ENCODE peak calls at places on chromosomes 11 and 22, in six cellular contexts. R, A, E, K, J and S are unnamed samples.
A peak's percentile ranks its signal among the peaks of the same experiment; 100 is the strongest.

GRCh38 chr11:71787014-71787823 is 45.8 kb upstream of the DEFB108B start:
- DNase-seq in R (peak; percentile 98), A (peak; percentile 100), E (peak; percentile 98), K (peak; percentile 98), J (peak; percentile 100), S (peak; percentile 99)

GRCh38 chr11:9103542-9104276 is 12.3 kb upstream of the SCUBE2 start:
- DNase-seq in R (no peak), A (no peak), E (no peak), K (no peak), J (no peak), S (no peak)

GRCh38 chr11:57641426-57641825 is 8.3 kb downstream of the YPEL4 start:
- DNase-seq in R (peak; percentile 63), A (no peak), E (peak; percentile 69), K (peak; percentile 77), J (no peak), S (peak; percentile 54)

GRCh38 chr11:62607729-62608128 is 4.8 kb downstream of the EML3 start:
- DNase-seq in R (no peak), A (no peak), E (no peak), K (no peak), J (no peak), S (no peak)

GRCh38 chr11:66494935-66495334 is 14.7 kb downstream of the DPP3 start:
- DNase-seq in R (no peak), A (no peak), E (no peak), K (no peak), J (no peak), S (no peak)

GRCh38 chr11:15616130-15617105 is 501.7 kb downstream of the INSC start:
- DNase-seq in R (no peak), A (no peak), E (no peak), K (no peak), J (no peak), S (no peak)

GRCh38 chr11:66686801-66687750 is 9.4 kb upstream of the RBM4B start:
- DNase-seq in R (no peak), A (peak; percentile 59), E (no peak), K (no peak), J (no peak), S (no peak)

GRCh38 chr11:3773180-3773579 is 24.2 kb downstream of the NUP98 start:
- DNase-seq in R (no peak), A (no peak), E (no peak), K (no peak), J (no peak), S (no peak)

GRCh38 chr11:57364851-57365660 is 15.9 kb downstream of the PRG3 start:
- DNase-seq in R (no peak), A (no peak), E (no peak), K (no peak), J (no peak), S (no peak)

GRCh38 chr22:17266261-17266971 is 47.2 kb upstream of the ADA2 start:
- DNase-seq in R (no peak), A (no peak), E (no peak), K (no peak), J (no peak), S (no peak)

DNA sequence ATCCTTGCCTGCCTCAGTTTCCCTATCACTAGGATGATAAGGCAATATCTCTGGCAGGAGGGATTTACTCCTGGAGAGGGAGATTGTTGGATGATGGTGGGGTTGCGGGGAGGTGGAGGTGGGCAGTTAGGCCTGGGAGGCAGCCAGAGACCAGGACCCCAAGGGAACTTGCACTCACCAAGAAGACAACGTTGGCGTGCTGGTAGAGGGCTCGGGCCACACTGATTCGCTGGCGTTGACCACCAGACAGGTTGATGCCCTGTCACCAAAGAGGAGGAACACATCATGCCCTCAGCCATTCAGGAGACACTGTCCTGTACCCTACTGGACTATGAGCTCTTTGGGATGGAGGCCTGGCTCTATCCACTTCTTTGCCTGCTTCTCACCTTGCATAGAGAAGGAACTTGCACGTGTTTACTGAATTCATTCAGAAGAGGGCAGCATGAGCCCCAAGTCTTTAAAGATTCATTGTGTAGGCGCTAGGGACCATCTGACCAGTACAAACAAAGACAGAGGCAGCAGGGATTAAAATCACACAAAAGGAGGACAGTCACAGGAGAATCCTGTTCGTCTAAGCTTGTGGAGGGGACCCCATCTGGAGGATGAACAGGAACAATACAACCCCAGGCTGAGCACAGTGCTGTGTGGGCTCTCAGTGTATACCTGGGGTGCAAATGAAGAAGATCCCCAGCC is 24.2 kb upstream of the KCNJ11 start:
- DNase-seq in R (no peak), A (no peak), E (no peak), K (no peak), J (no peak), S (no peak)
- TF ChIP-seq CTCF in R (no peak), A (no peak), E (no peak), K (no peak), J (no peak), S (no peak)

GRCh38 chr11:104324276-104324675 is 160.3 kb upstream of the PDGFD start:
- DNase-seq in R (no peak), A (no peak), E (no peak), K (no peak), J (no peak), S (no peak)
- TF ChIP-seq CTCF in R (no peak), A (no peak), E (no peak), K (no peak), J (no peak), S (no peak)

DNA sequence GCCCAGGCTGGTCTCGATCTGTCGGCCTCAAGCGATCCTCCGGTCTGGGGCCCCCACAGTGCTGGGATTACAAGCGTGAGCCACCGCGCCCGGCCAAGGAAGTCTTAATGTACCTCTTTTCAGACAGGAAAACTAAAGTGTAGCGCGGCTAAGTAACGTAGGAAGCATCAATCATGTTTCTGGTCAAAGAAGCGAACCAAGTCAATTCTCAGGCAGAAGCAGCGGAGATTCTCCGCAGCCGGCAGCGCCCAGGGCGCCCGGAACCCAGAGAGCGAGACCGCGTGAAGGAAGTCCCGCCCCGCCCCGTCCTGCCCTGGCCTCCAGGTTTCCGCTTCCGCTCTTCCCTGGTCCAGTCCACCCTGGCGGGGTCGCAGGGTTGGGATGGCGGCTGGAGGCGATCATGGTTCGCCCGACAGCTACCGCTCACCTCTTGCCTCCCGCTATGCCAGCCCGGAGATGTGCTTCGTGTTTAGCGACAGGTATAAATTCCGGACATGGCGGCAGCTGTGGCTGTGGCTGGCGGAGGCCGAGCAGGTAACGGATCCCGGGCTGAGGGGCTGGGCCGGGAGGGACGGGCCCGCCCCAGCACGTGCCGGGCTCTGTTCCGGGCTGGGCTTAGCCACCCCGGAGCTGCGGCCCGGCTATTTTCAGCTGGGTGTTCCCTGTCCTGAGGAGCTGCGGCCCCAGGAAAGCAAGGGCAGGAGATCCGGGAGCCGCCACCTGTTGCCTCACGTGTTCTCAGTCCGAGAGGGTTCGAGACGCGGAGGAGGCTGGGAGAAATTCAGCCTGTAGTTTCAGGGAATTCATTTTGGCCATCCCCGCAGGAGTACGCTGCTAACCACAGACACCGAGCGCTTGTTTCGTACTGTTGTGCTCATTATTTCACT is at the start of gene ADSL:
- DNase-seq in R (peak; percentile 86), A (peak; percentile 93), E (peak; percentile 79), K (peak; percentile 78), J (peak; percentile 84), S (peak; percentile 78)
- TF ChIP-seq CTCF in R (no peak), A (peak; percentile 19), E (peak; percentile 19), K (peak; percentile 14), J (no peak), S (no peak)

GRCh38 chr11:119018074-119018938 is at the start of the genes RPS25 and TRAPPC4:
- DNase-seq in R (peak; percentile 97), A (peak; percentile 98), E (peak; percentile 95), K (peak; percentile 96), J (peak; percentile 89), S (peak; percentile 95)

GRCh38 chr11:119016216-119017009 is 1.7 kb downstream of the RPS25 start:
- DNase-seq in R (no peak), A (no peak), E (no peak), K (no peak), J (no peak), S (no peak)

GRCh38 chr11:119014209-119014924 is 3.8 kb downstream of the RPS25 start:
- DNase-seq in R (no peak), A (no peak), E (no peak), K (no peak), J (no peak), S (no peak)

GRCh38 chr11:119012629-119013170 is 5.4 kb downstream of the RPS25 start:
- DNase-seq in R (no peak), A (no peak), E (no peak), K (no peak), J (no peak), S (no peak)

GRCh38 chr11:119015054-119015611 is 3.0 kb downstream of the RPS25 start:
- DNase-seq in R (no peak), A (no peak), E (no peak), K (no peak), J (no peak), S (no peak)
- TF ChIP-seq CTCF in R (peak; percentile 15), A (no peak), E (peak; percentile 7), K (no peak), J (peak; percentile 42), S (peak; percentile 29)